ENCODE peak calls at places on chromosomes 13 and 19, in five cellular contexts. One of them, this sample, is unnamed.

GRCh38 chr13:80030491-80030890 is 310.4 kb downstream of the SPRY2 start:
- DNase-seq in WTC11: peak; percentile 16
- DNase-seq in HCT116: peak; percentile 18
- DNase-seq in K562: no peak
- DNase-seq in HEK293T: no peak
- DNase-seq in this sample: no peak

GRCh38 chr13:62687727-62688126 is 1272.1 kb upstream of the PCDH20 start:
- DNase-seq in HEK293T: no peak
- DNase-seq in WTC11: peak; percentile 20
- DNase-seq in K562: no peak
- DNase-seq in HCT116: no peak
- DNase-seq in this sample: no peak

GRCh38 chr13:79491715-79492114 is 10.8 kb downstream of the NDFIP2 start:
- DNase-seq in HCT116: no peak
- DNase-seq in WTC11: no peak
- DNase-seq in K562: no peak
- DNase-seq in HEK293T: no peak
- DNase-seq in this sample: no peak

GRCh38 chr13:51995677-51996551 is 15.3 kb downstream of the ATP7B start:
- DNase-seq in K562: peak; percentile 51
- DNase-seq in WTC11: no peak
- DNase-seq in HEK293T: peak; percentile 53
- DNase-seq in HCT116: no peak
- DNase-seq in this sample: no peak

GRCh38 chr19:31264379-31264778 is 84.9 kb downstream of the TSHZ3 start:
- DNase-seq in HCT116: no peak
- DNase-seq in WTC11: no peak
- DNase-seq in HEK293T: no peak
- DNase-seq in K562: no peak
- DNase-seq in this sample: no peak

GRCh38 chr13:90968510-90968909 is 379.0 kb upstream of the MIR17HG start:
- DNase-seq in HCT116: peak; percentile 4
- DNase-seq in K562: peak; percentile 19
- DNase-seq in HEK293T: peak; percentile 70
- DNase-seq in WTC11: peak; percentile 52
- DNase-seq in this sample: no peak

GRCh38 chr13:110361365-110361911 is 54.4 kb downstream of the COL4A2 start:
- DNase-seq in K562: no peak
- DNase-seq in HEK293T: no peak
- DNase-seq in HCT116: no peak
- DNase-seq in WTC11: no peak
- DNase-seq in this sample: no peak

GRCh38 chr13:113049521-113049941 is 56.1 kb upstream of the F7 start:
- DNase-seq in HCT116: no peak
- DNase-seq in K562: no peak
- DNase-seq in WTC11: no peak
- DNase-seq in HEK293T: no peak
- DNase-seq in this sample: no peak

GRCh38 chr19:17766543-17767131 is 15.4 kb downstream of the FCHO1 start:
- DNase-seq in WTC11: peak; percentile 94
- DNase-seq in HEK293T: peak; percentile 81
- DNase-seq in HCT116: peak; percentile 88
- DNase-seq in K562: peak; percentile 63
- DNase-seq in this sample: no peak
- TF ChIP-seq SP1 in WTC11: peak; percentile 50
- TF ChIP-seq SP1 in HEK293T: no peak
- TF ChIP-seq SP1 in HCT116: no peak
- TF ChIP-seq SP1 in K562: no peak
- TF ChIP-seq SP1 in this sample: no peak

GRCh38 chr19:40936755-40937154 is 54.3 kb upstream of the CYP2B6 start:
- DNase-seq in HEK293T: no peak
- DNase-seq in WTC11: no peak
- DNase-seq in K562: no peak
- DNase-seq in HCT116: no peak
- DNase-seq in this sample: no peak
- TF ChIP-seq SP1 in HEK293T: no peak
- TF ChIP-seq SP1 in WTC11: no peak
- TF ChIP-seq SP1 in K562: no peak
- TF ChIP-seq SP1 in HCT116: no peak
- TF ChIP-seq SP1 in this sample: no peak

DNA sequence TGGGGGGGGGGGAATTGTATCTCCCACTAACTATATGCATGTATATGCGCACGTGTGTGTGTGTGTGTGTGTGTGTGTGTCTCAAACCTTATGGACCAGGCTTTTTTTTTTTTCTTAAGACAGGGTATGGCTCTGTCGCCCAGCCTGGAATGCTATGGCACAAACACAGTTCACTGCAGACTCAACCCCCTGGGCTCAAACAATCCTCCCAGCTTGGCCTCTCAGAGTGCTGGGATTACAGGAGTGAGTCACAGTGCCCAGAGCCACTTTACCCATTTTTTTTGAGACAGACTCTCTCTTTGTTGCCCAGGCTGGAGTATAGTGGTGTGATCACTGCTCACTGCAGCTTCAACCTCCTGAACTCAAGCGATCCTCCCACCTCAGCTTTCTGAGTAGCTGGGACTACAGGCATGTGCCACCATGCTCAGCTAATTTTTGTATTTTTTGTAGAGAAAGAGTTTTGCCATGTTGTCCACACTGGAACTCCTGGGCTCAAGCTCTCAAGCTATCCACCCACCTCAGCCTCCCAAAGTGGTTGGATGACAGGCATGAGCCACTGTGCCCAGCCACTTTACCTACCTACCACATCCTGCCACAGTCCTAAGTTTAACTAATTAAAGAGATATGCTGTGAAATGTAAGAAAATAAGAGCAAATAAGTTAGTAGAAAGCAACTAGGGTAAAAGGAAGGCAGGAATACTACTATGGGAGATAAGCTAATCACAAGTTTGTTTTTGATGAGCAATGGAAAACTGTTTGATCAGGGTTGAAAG is 2.4 kb downstream of the ZMYM5 start:
- DNase-seq in HEK293T: no peak
- DNase-seq in K562: no peak
- DNase-seq in HCT116: peak; percentile 80
- DNase-seq in WTC11: no peak
- DNase-seq in this sample: no peak
- TF ChIP-seq SP1 in HEK293T: no peak
- TF ChIP-seq SP1 in K562: no peak
- TF ChIP-seq SP1 in HCT116: peak; percentile 19
- TF ChIP-seq SP1 in WTC11: no peak
- TF ChIP-seq SP1 in this sample: no peak

GRCh38 chr19:34711890-34712289 is 22.2 kb upstream of the ZNF181 start:
- DNase-seq in HCT116: no peak
- DNase-seq in HEK293T: no peak
- DNase-seq in WTC11: no peak
- DNase-seq in K562: no peak
- DNase-seq in this sample: no peak

GRCh38 chr19:34707661-34708060 is 26.4 kb upstream of the ZNF181 start:
- DNase-seq in WTC11: no peak
- DNase-seq in HEK293T: no peak
- DNase-seq in HCT116: no peak
- DNase-seq in K562: no peak
- DNase-seq in this sample: no peak

GRCh38 chr19:34715357-34715756 is 18.7 kb upstream of the ZNF181 start:
- DNase-seq in HCT116: no peak
- DNase-seq in WTC11: no peak
- DNase-seq in K562: no peak
- DNase-seq in HEK293T: no peak
- DNase-seq in this sample: no peak

GRCh38 chr19:34713262-34713637 is 20.8 kb upstream of the ZNF181 start:
- DNase-seq in HCT116: no peak
- DNase-seq in K562: no peak
- DNase-seq in WTC11: no peak
- DNase-seq in HEK293T: no peak
- DNase-seq in this sample: no peak

DNA sequence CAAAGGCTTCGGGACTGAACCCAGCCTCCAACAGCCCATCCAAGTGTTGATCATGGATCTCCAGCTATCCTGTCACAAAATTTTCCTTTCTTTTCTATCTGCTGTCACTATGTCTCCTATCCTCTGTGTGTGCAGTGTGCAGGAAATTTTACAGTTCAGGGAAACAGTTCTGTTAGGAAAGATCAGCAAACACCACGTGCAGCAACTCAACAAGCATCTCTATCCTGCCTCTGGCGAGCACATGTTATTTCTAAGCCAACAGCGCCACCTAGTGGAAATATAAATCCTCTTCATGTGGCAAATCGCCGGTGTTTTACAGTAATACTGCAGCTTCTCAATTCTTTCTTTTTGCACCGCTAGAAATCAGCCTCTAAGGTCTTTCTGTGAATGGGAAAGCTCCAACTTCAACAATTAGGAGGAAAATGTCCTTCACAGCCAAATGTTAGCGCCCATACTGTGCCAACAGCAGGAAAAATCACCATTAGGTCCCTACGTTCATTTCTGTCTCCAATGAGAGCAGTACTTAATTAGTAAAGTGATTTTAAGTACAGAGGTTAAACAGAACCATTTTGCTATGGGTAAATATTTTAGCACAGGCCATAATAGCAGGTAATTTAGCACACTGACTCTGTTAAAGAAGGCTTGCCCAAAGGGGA is 21.3 kb upstream of the ZNF181 start:
- DNase-seq in HEK293T: peak; percentile 73
- DNase-seq in WTC11: peak; percentile 40
- DNase-seq in HCT116: peak; percentile 71
- DNase-seq in K562: peak; percentile 84
- DNase-seq in this sample: peak; percentile 23
- TF ChIP-seq SP1 in HEK293T: no peak
- TF ChIP-seq SP1 in WTC11: no peak
- TF ChIP-seq SP1 in HCT116: no peak
- TF ChIP-seq SP1 in K562: no peak
- TF ChIP-seq SP1 in this sample: no peak

DNA sequence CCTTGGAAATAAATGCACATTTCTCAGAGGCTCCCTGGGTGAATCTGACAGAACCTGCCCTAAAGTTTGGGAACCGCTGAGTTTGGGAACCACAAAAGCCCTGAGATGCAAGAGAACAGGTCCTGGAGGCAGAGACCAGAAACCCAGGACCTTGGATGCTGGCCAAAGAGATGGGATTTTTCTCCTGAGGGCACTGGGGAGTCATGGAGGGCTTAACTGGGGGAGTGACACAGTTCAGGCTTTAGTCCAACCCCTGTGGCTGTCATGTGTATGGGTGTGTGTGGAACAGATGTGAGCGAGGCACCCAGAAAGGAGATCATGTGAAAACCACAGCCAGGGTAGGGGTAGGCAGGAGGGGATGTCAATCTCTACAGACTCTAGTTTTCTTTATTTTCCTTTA is 3.9 kb upstream of the NCCRP1 start:
- DNase-seq in HCT116: no peak
- DNase-seq in K562: no peak
- DNase-seq in HEK293T: no peak
- DNase-seq in WTC11: no peak
- DNase-seq in this sample: no peak
- TF ChIP-seq SP1 in HCT116: no peak
- TF ChIP-seq SP1 in K562: no peak
- TF ChIP-seq SP1 in HEK293T: no peak
- TF ChIP-seq SP1 in WTC11: no peak
- TF ChIP-seq SP1 in this sample: no peak

GRCh38 chr13:101397742-101398141 is 18.6 kb downstream of the NALCN start:
- DNase-seq in HCT116: no peak
- DNase-seq in WTC11: no peak
- DNase-seq in K562: no peak
- DNase-seq in HEK293T: no peak
- DNase-seq in this sample: no peak
- TF ChIP-seq SP1 in HCT116: no peak
- TF ChIP-seq SP1 in WTC11: no peak
- TF ChIP-seq SP1 in K562: no peak
- TF ChIP-seq SP1 in HEK293T: no peak
- TF ChIP-seq SP1 in this sample: no peak

DNA sequence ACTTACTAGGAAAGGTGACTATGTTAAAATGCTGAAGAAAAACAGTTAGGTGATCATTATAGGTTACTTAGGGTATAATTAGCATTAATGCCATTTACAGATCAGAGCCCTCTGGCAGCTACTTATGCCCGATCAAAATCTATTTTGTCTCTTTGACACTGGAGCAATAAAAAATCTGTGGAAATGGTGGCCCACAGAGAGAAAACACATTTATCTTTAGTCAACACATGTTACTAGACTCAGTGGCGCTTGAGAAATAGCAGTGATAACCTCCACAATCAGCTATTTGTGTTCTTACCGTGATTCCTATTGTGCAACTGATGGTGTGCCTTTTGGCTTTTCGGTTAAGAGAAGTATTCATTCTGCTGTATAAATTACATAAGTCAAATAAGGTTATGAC is 1519.6 kb downstream of the PCDH9 start:
- DNase-seq in HCT116: no peak
- DNase-seq in K562: no peak
- DNase-seq in WTC11: no peak
- DNase-seq in HEK293T: no peak
- DNase-seq in this sample: no peak
- TF ChIP-seq SP1 in HCT116: no peak
- TF ChIP-seq SP1 in K562: no peak
- TF ChIP-seq SP1 in WTC11: no peak
- TF ChIP-seq SP1 in HEK293T: no peak
- TF ChIP-seq SP1 in this sample: no peak

DNA sequence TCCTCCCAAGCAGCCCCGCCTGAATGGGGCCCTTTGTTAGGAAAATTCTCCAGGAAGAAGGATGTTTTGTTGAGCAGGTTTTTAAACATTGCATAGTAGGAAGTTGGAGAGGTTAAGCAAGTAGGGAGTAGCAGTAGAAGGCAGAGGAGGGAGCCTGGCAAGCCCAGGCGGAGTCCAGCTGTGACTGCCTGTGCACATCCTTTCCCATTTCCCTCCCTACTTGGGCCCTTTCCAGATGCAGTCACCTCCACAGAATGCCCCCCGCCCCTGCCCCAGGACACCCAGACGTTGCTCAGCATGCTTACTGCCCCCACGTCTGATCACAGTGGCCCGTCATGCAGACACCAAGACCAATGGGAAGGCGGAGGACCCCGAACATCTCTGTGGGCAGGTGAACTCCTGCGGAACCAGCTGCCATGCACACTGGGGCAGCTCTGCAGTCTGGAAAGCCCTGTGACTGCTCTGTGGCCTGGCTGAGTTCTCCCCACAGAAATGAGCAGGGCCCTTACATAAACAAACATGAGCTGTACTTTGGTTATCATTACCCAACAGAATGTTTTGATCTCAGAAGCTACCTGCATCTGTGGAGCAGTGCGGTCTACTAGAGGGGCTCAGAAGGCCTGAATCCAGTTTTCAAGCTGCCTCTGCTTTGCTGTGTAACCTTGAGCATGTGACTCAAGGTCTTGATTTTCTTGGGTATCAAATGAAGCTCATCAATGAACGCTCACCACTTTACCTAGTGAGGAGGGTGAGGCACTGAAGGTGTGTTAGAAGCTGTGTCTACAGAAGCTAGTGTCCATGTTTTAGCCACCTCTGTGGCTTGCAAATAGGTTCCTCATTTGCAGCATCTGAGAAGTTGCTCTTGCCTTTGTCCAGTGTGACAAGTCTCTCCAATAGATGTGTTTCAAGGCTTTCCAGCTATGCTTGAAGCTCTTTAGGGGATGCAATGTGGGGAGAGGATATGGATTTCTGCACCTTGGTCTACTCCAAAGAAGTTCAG is 84.2 kb downstream of the TNFRSF19 start:
- DNase-seq in HCT116: no peak
- DNase-seq in HEK293T: no peak
- DNase-seq in K562: no peak
- DNase-seq in WTC11: no peak
- DNase-seq in this sample: no peak
- TF ChIP-seq SP1 in HCT116: no peak
- TF ChIP-seq SP1 in HEK293T: no peak
- TF ChIP-seq SP1 in K562: no peak
- TF ChIP-seq SP1 in WTC11: no peak
- TF ChIP-seq SP1 in this sample: no peak

GRCh38 chr19:38473201-38473600 is 39.7 kb downstream of the RYR1 start:
- DNase-seq in WTC11: no peak
- DNase-seq in HEK293T: no peak
- DNase-seq in HCT116: no peak
- DNase-seq in K562: no peak
- DNase-seq in this sample: no peak
- TF ChIP-seq SP1 in WTC11: no peak
- TF ChIP-seq SP1 in HEK293T: no peak
- TF ChIP-seq SP1 in HCT116: no peak
- TF ChIP-seq SP1 in K562: no peak
- TF ChIP-seq SP1 in this sample: no peak